ENCODE peak calls at places on chromosomes 16 and 17, in five cellular contexts. D, L, Q, J and G are unnamed samples.

GRCh38 chr17:80850817-80851216 is 140.8 kb upstream of the CHMP6 start:
- DNase-seq in D (no peak), J (no peak), L (no peak), Q (no peak), G (no peak)

GRCh38 chr16:60463986-60464385 is 1572.3 kb downstream of the CDH8 start:
- DNase-seq in Q (no peak), D (no peak), J (no peak), L (no peak), G (no peak)

GRCh38 chr17:6085812-6086211 is 15.6 kb downstream of the WSCD1 start:
- DNase-seq in L (no peak), Q (peak; percentile 34), D (no peak), J (no peak), G (no peak)

GRCh38 chr16:73199214-73199613 is 151.3 kb upstream of the ZFHX3 start:
- DNase-seq in J (no peak), Q (no peak), D (no peak), L (no peak), G (no peak)

GRCh38 chr16:23424292-23424958 is 28.6 kb downstream of the COG7 start:
- DNase-seq in Q (no peak), D (peak; percentile 85), L (no peak), J (peak; percentile 95), G (peak; percentile 84)

GRCh38 chr16:68406458-68407041 is 41.8 kb downstream of the SMPD3 start:
- DNase-seq in D (no peak), J (peak; percentile 73), L (no peak), Q (no peak), G (no peak)

GRCh38 chr16:69328854-69329316 is 1.5 kb downstream of the PDF start:
- DNase-seq in Q (no peak), D (no peak), J (no peak), L (no peak), G (no peak)

GRCh38 chr17:58325976-58326468 is 2.6 kb downstream of the TSPOAP1 start:
- DNase-seq in L (no peak), J (no peak), Q (no peak), D (no peak), G (no peak)

GRCh38 chr17:34613064-34614019 is 34.0 kb downstream of the TMEM132E start:
- DNase-seq in L (no peak), Q (no peak), J (peak; percentile 11), D (no peak), G (no peak)

GRCh38 chr17:56269509-56269908 is 116.2 kb downstream of the ANKFN1 start:
- DNase-seq in J (no peak), D (no peak), Q (no peak), L (no peak), G (no peak)

GRCh38 chr16:30409125-30410060 is 2.0 kb downstream of the ZNF771 start:
- DNase-seq in J (peak; percentile 84), D (peak; percentile 91), Q (peak; percentile 93), L (peak; percentile 78), G (peak; percentile 95)

GRCh38 chr17:44602970-44603369 is 45.7 kb downstream of the FZD2 start:
- DNase-seq in J (no peak), D (no peak), Q (no peak), L (no peak), G (no peak)

GRCh38 chr17:44095647-44096496 is 25.3 kb downstream of the G6PC3 start:
- DNase-seq in Q (no peak), L (no peak), D (no peak), J (no peak), G (peak; percentile 58)

GRCh38 chr16:87317766-87318121 is 552 bp upstream of the C16orf95 start:
- DNase-seq in L (no peak), Q (peak; percentile 53), J (no peak), D (no peak), G (peak; percentile 73)

GRCh38 chr17:37701424-37702020 is 43.3 kb downstream of the HNF1B start:
- DNase-seq in Q (peak; percentile 63), D (no peak), J (no peak), L (peak; percentile 18), G (peak; percentile 64)

GRCh38 chr16:51392651-51393187 is 241.6 kb upstream of the SALL1 start:
- DNase-seq in D (no peak), L (no peak), Q (no peak), J (no peak), G (no peak)

GRCh38 chr17:73785466-73785865 is 141.2 kb upstream of the SDK2 start:
- DNase-seq in L (no peak), J (no peak), Q (no peak), D (peak; percentile 25), G (no peak)

GRCh38 chr17:29583324-29584248 is 5.9 kb downstream of the GIT1 start:
- DNase-seq in Q (no peak), D (no peak), J (no peak), L (no peak), G (no peak)

DNA sequence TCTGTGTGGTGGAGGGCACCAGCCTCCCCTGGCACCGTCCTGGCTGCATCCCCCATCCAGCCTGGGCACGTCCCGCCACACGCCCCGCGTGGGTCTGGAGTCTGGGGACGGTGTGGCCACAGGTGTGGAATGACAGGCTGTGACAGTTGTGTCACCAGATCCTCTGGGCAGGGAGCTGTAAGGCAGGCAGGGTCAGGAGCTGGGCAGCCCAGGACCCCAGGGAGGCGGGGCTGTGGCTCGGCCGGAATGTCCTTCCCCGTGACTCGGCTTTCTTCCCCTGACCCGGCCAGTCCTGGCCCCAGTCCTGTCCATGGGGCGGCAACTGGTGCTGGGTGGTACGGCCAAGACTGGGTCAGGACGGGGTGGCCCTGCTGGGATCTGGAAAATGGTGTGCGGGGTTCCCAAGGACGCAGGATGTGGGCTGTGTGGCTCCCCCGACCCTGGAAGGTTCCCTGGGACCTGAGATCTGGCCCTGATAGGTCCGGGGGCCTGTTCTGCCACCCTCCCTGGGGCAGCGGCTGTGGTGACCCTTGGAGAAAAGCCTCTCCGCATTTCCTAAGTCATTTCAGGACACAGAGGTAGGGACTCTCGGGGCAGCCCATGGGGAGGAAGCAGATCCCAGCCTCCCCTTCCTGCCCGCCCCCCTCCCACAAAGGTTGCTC is 3.3 kb upstream of the SLC16A3 start:
- DNase-seq in L (no peak), D (no peak), Q (no peak), J (no peak), G (no peak)
- H3K27ac ChIP-seq in L (no peak overlapping the region), D (no peak overlapping the region), Q (no peak overlapping the region), J (no peak overlapping the region), G (no peak overlapping the region)

DNA sequence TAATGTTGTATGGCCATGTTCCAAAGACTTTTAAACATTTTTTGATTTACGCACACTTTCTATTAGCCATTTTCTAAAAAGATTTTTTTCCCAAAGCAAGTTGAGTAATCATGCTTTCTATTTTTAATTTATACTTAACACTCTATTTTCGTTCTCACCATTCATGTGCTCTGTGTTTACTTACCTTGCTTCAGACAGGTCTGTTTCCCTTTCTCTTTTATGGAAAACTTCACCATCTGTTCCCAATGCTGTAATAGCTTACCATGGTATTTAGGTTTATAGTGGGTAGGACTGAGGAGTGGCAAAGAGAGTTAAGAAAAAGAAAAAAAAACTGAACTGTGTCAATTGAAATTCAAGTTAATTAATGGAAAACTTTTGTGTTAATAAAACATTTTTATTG is 37.5 kb upstream of the KCNJ16 start:
- DNase-seq in Q (no peak), J (no peak), L (no peak), D (no peak), G (no peak)
- H3K9me3 ChIP-seq in Q (no peaks in the 10 kb centered on the region), J (no peaks in the 10 kb centered on the region), L (peaks cover 15% of the 10 kb centered on the region), D (no peaks in the 10 kb centered on the region), G (no peaks in the 10 kb centered on the region)

DNA sequence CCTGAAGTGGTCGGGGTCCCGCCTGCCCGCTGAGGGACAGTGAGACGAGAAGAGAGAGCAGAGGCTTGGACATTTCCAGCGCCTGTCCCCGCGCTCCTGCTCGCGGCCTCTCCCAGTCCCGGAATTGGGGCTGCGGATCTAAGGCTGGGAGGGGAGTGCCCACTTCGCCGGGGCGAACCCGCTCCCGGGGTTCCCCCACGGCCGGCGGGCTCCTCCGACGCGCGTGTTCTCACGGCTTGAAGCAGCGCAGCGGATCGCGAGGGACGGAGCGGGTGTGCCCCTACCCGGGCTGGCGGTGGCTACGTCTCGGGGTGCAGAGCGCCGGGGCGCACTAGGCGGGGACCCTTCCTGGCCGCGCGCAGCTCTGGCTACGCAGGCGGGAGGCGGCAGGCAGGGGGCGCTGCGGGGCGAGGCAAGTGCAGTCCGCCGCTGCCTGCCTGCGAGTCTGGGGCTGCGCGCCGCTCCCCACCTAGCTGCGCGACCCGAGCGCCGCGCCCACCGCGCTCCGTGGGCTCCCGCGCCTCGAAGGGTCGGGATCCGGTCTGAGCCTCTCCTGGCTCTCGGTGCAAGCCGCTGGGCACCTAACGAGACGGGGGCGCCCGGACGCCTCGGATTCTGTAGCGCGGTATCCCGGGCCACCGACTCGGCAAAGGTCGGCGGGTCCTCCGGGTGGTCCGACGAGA is 1.2 kb downstream of the NGFR start:
- DNase-seq in L (no peak), J (peak; percentile 76), Q (peak; percentile 83), D (peak; percentile 79), G (peak; percentile 78)
- TF ChIP-seq POLR2AphosphoS5 in L (no peak), J (peak; percentile 3), Q (no peak), D (no peak), G (no peak)

GRCh38 chr17:69878661-69879060 is 196.4 kb upstream of the KCNJ16 start:
- DNase-seq in D (no peak), J (no peak), Q (no peak), L (no peak), G (no peak)
- H3K27ac ChIP-seq in D (no peak overlapping the region), J (no peak overlapping the region), Q (no peak overlapping the region), L (no peak overlapping the region), G (no peak overlapping the region)

GRCh38 chr17:69712801-69713311 is 298.4 kb downstream of the MAP2K6 start:
- DNase-seq in J (no peak), Q (no peak), D (no peak), L (no peak), G (no peak)
- H3K9me3 ChIP-seq in J (no peaks in the 10 kb centered on the region), Q (no peaks in the 10 kb centered on the region), D (no peaks in the 10 kb centered on the region), L (no peaks in the 10 kb centered on the region), G (no peaks in the 10 kb centered on the region)

GRCh38 chr16:14677627-14678026 is 16.5 kb downstream of the PLA2G10 start:
- DNase-seq in L (no peak), J (no peak), Q (no peak), D (no peak), G (no peak)
- TF ChIP-seq POLR2AphosphoS5 in L (no peak), J (no peak), Q (no peak), D (no peak), G (no peak)